ENCODE peak calls at places on chromosomes 16 and 17, in four cellular contexts. E is AG08396; T is activated CD4-positive, alpha-beta T cell treated with anti-CD3 and anti-CD28 coated beads, Interleukin-2, amount 50 U/mL, for 1 hour; G is fibroblast of lung. X is an unnamed sample.

GRCh38 chr17:41065829-41066624 is at the start of gene KRTAP2-4:
- DNase-seq in T (no peak), G (peak; percentile 30), E (peak; percentile 72), X (no peak)

GRCh38 chr17:690346-690745 is 24.3 kb downstream of the VPS53 start:
- DNase-seq in T (no peak), E (no peak), G (no peak), X (no peak)

GRCh38 chr16:70688266-70688742 is 2.5 kb upstream of the MTSS2 start:
- DNase-seq in T (no peak), E (peak; percentile 71), G (peak; percentile 87), X (no peak)

GRCh38 chr17:69175812-69176517 is 34.3 kb upstream of the ABCA6 start:
- DNase-seq in G (peak; percentile 88), E (peak; percentile 12), T (no peak), X (no peak)

GRCh38 chr16:6104423-6104822 is 1006.8 kb upstream of the EEF2KMT start:
- DNase-seq in E (no peak), T (no peak), G (no peak), X (no peak)

GRCh38 chr17:17053446-17054379 is 11.5 kb downstream of the MPRIP start:
- DNase-seq in G (no peak), E (no peak), T (no peak), X (no peak)

GRCh38 chr17:62744259-62744658 is 63.9 kb downstream of the MARCHF10 start:
- DNase-seq in G (no peak), T (no peak), E (no peak), X (no peak)

GRCh38 chr17:49045376-49045775 is 48.2 kb downstream of the IGF2BP1 start:
- DNase-seq in E (no peak), G (no peak), T (no peak), X (no peak)

GRCh38 chr16:75789237-75789636 is 62.9 kb upstream of the CPHXL start:
- DNase-seq in T (no peak), E (peak; percentile 44), G (peak; percentile 64), X (no peak)

GRCh38 chr17:42679492-42680330 is 1.9 kb downstream of the CCR10 start:
- DNase-seq in E (peak; percentile 87), T (peak; percentile 72), G (peak; percentile 77), X (peak; percentile 64)

GRCh38 chr17:17874478-17874877 is 37.7 kb upstream of the SREBF1 start:
- DNase-seq in T (no peak), G (peak; percentile 75), E (peak; percentile 62), X (no peak)

GRCh38 chr17:77716289-77716929 is 242.1 kb upstream of the TNRC6C start:
- DNase-seq in G (no peak), E (peak; percentile 2), T (no peak), X (no peak)

GRCh38 chr17:66702106-66702936 is 132.6 kb upstream of the CACNG5 start:
- DNase-seq in E (no peak), G (peak; percentile 64), T (no peak), X (no peak)

GRCh38 chr17:69967910-69968411 is 107.1 kb upstream of the KCNJ16 start:
- DNase-seq in T (no peak), G (peak; percentile 83), E (peak; percentile 66), X (no peak)

GRCh38 chr16:6375471-6376075 is 957.1 kb upstream of the RBFOX1 start:
- DNase-seq in T (no peak), G (no peak), E (no peak), X (no peak)

GRCh38 chr17:48513097-48513496 is 17.7 kb downstream of the HOXB1 start:
- DNase-seq in T (no peak), E (no peak), G (no peak), X (no peak)

GRCh38 chr16:89915303-89916232 is 3.1 kb upstream of the MC1R start:
- DNase-seq in T (no peak), G (no peak), E (no peak), X (no peak)

GRCh38 chr16:66515543-66516171 is 34.3 kb downstream of the TK2 start:
- DNase-seq in E (peak; percentile 59), T (no peak), G (peak; percentile 45), X (no peak)

GRCh38 chr17:42266918-42267766 is 9.0 kb downstream of the STAT5B start:
- DNase-seq in E (peak; percentile 53), T (peak; percentile 44), G (peak; percentile 99), X (no peak)

GRCh38 chr17:3903881-3904286 is 11.0 kb upstream of the CAMKK1 start:
- DNase-seq in T (no peak), G (no peak), E (no peak), X (no peak)

GRCh38 chr16:38941-39892 is 14.2 kb downstream of the POLR3K start:
- DNase-seq in G (no peak), T (peak; percentile 32), E (no peak), X (peak; percentile 26)

GRCh38 chr16:15609286-15609649 is 33.7 kb downstream of the MARF1 start:
- DNase-seq in T (no peak), E (no peak), G (no peak), X (no peak)

GRCh38 chr17:75783803-75784472 is 668 bp upstream of the UNK start:
- DNase-seq in G (no peak), E (no peak), T (no peak), X (no peak)

X was measured in activated T-cell treated with anti-CD3 and anti-CD28 coated beads for 1 hour.